ENCODE peak calls at places on chromosomes 5 and 9, in five cellular contexts. V is stomach, L is gastrocnemius medialis, Q is left lung, F is choroid plexus epithelial cell. O is an unnamed sample.

GRCh38 chr5:33195431-33196128 is 245.2 kb upstream of the TARS1 start:
- DNase-seq in V (no peak), L (no peak), F (peak; percentile 78), Q (no peak), O (no peak)

GRCh38 chr5:99089822-99090549 is 161.2 kb upstream of the CHD1 start:
- DNase-seq in L (no peak), Q (no peak), F (no peak), V (no peak), O (no peak)

GRCh38 chr5:97405941-97406340 is 222.9 kb upstream of the RIOK2 start:
- DNase-seq in F (no peak), V (no peak), L (no peak), Q (peak; percentile 47), O (no peak)

GRCh38 chr9:136354592-136355085 is 8.9 kb downstream of the DNLZ start:
- DNase-seq in V (no peak), F (peak; percentile 40), L (no peak), Q (no peak), O (no peak)

GRCh38 chr9:89312154-89312616 is 1.2 kb downstream of the CKS2 start:
- DNase-seq in V (no peak), Q (no peak), F (peak; percentile 25), L (no peak), O (no peak)

GRCh38 chr5:179194201-179194910 is 134.2 kb downstream of the ZNF354C start:
- DNase-seq in Q (peak; percentile 52), V (no peak), F (no peak), L (no peak), O (no peak)

GRCh38 chr5:685262-686171 is 7.6 kb downstream of the TPPP start:
- DNase-seq in L (no peak), Q (peak; percentile 60), V (peak; percentile 22), F (no peak), O (no peak)

GRCh38 chr9:125343518-125344284 is 82.1 kb downstream of the GAPVD1 start:
- DNase-seq in Q (no peak), F (peak; percentile 87), L (no peak), V (no peak), O (no peak)

GRCh38 chr5:14463629-14464028 is 118.0 kb upstream of the OTULINL start:
- DNase-seq in V (no peak), L (peak; percentile 62), F (peak; percentile 46), Q (no peak), O (no peak)

GRCh38 chr9:135989722-135990467 is 28.7 kb upstream of the UBAC1 start:
- DNase-seq in V (peak; percentile 70), Q (no peak), F (no peak), L (no peak), O (no peak)

GRCh38 chr9:3743901-3744413 is 218.2 kb upstream of the RFX3 start:
- DNase-seq in F (no peak), L (no peak), Q (no peak), V (no peak), O (no peak)

GRCh38 chr9:70563437-70564204 is 149.2 kb upstream of the KLF9 start:
- DNase-seq in Q (no peak), L (no peak), F (peak; percentile 88), V (no peak), O (no peak)

GRCh38 chr5:101163088-101163487 is 260.0 kb upstream of the ST8SIA4 start:
- DNase-seq in Q (peak; percentile 12), F (no peak), V (no peak), L (no peak), O (no peak)

GRCh38 chr5:74575741-74576538 is 64.6 kb downstream of the ENC1 start:
- DNase-seq in F (peak; percentile 89), V (no peak), L (no peak), Q (no peak), O (no peak)

GRCh38 chr9:128204858-128205257 is 1.7 kb downstream of the DNM1 start:
- DNase-seq in F (no peak), V (no peak), L (no peak), Q (no peak), O (no peak)

GRCh38 chr9:128203024-128203841 is at the start of gene DNM1:
- DNase-seq in L (no peak), Q (peak; percentile 94), V (peak; percentile 69), F (peak; percentile 61), O (no peak)

GRCh38 chr9:128205296-128205944 is 2.2 kb downstream of the DNM1 start:
- DNase-seq in L (no peak), Q (no peak), V (no peak), F (no peak), O (no peak)

GRCh38 chr9:128202648-128203023 is 543 bp upstream of the DNM1 start:
- DNase-seq in F (no peak), V (no peak), L (no peak), Q (no peak), O (no peak)

GRCh38 chr9:128203842-128204551 is 818 bp downstream of the DNM1 start:
- DNase-seq in F (no peak), L (no peak), Q (peak; percentile 85), V (no peak), O (no peak)
- H3K4me3 ChIP-seq in F (peak overlapping the region; percentile 71), L (peak overlapping the region; percentile 60), Q (peak overlapping the region; percentile 49), V (peak overlapping the region; percentile 89), O (peak overlapping the region; percentile 60)

GRCh38 chr5:95035891-95036675 is 248.8 kb downstream of the MCTP1 start:
- DNase-seq in Q (no peak), F (peak; percentile 72), L (no peak), V (no peak), O (no peak)
- H3K4me3 ChIP-seq in Q (no peak overlapping the region), F (no peak overlapping the region), L (no peak overlapping the region), V (no peak overlapping the region), O (no peak overlapping the region)

GRCh38 chr5:156383510-156383909 is 56.5 kb downstream of the SGCD start:
- DNase-seq in L (no peak), F (peak; percentile 24), V (no peak), Q (no peak), O (no peak)
- H3K4me3 ChIP-seq in L (no peak overlapping the region), F (no peak overlapping the region), V (no peak overlapping the region), Q (no peak overlapping the region), O (no peak overlapping the region)

GRCh38 chr9:133134419-133135190 is 13.6 kb upstream of the RALGDS start:
- DNase-seq in V (no peak), F (no peak), L (no peak), Q (no peak), O (no peak)
- H3K4me3 ChIP-seq in V (no peak overlapping the region), F (no peak overlapping the region), L (peak overlapping the region; percentile 24), Q (no peak overlapping the region), O (no peak overlapping the region)

GRCh38 chr5:82886911-82887310 is 190.3 kb downstream of the TMEM167A start:
- DNase-seq in Q (no peak), L (no peak), V (no peak), F (peak; percentile 5), O (no peak)

GRCh38 chr5:82882316-82882715 is 194.9 kb downstream of the TMEM167A start:
- DNase-seq in L (no peak), F (no peak), Q (no peak), V (no peak), O (no peak)

GRCh38 chr5:82881571-82882200 is 195.5 kb downstream of the TMEM167A start:
- DNase-seq in L (no peak), F (no peak), V (no peak), Q (no peak), O (no peak)

GRCh38 chr5:82884821-82885471 is 192.2 kb downstream of the TMEM167A start:
- DNase-seq in Q (no peak), V (no peak), L (no peak), F (no peak), O (no peak)

GRCh38 chr5:82885657-82886389 is 191.4 kb downstream of the TMEM167A start:
- DNase-seq in Q (no peak), F (peak; percentile 13), L (no peak), V (no peak), O (no peak)
- H3K4me3 ChIP-seq in Q (no peak overlapping the region), F (no peak overlapping the region), L (no peak overlapping the region), V (no peak overlapping the region), O (no peak overlapping the region)

GRCh38 chr5:2754621-2755370 is 3.3 kb upstream of the IRX2 start:
- DNase-seq in L (no peak), Q (peak; percentile 86), F (no peak), V (no peak), O (peak; percentile 91)
- H3K4me3 ChIP-seq in L (no peak overlapping the region), Q (peak overlapping the region; percentile 36), F (no peak overlapping the region), V (peak overlapping the region; percentile 20), O (no peak overlapping the region)

DNA sequence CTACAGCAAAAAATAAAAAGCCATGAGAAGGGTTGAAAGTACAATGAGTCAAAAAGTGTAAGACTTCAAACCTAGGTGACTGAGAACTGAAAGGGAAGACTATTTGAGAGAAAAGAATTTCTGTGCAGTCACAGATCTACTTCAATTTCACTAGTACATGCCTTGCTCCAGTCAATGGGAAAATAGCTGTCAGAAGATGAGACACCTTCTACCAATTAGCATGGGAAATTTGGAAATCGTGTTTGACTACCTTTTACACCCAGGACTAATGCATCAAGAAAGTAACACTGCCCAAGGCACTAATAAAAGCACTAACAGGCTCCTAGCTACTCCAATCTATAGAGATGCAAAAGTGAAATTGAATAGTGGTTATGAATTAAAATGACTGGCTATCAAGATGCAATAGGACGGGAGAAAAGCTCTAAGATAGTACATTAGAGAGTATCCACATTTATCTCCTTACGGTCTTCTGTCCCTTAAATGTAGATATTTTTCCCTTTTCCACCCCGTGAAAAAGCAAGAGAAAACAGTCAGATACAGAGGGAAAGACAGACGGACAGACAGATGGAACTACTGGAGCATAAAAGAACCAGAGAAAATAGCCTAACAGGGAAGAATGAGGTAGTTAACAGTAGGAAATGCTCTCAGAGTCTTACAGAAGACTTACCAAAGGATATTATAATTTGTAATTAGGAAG is 15.2 kb downstream of the ERP44 start:
- DNase-seq in L (no peak), Q (no peak), F (no peak), V (no peak), O (no peak)
- H3K4me3 ChIP-seq in L (no peak overlapping the region), Q (no peak overlapping the region), F (no peak overlapping the region), V (no peak overlapping the region), O (no peak overlapping the region)

GRCh38 chr5:76807296-76807695 is 11.5 kb upstream of the F2RL1 start:
- DNase-seq in Q (no peak), V (no peak), F (peak; percentile 92), L (no peak), O (no peak)
- H3K4me3 ChIP-seq in Q (no peak overlapping the region), V (no peak overlapping the region), F (no peak overlapping the region), L (no peak overlapping the region), O (no peak overlapping the region)

GRCh38 chr5:114949001-114949400 is 220.7 kb downstream of the TRIM36 start:
- DNase-seq in Q (no peak), F (no peak), L (no peak), V (no peak), O (no peak)
- H3K4me3 ChIP-seq in Q (no peak overlapping the region), F (no peak overlapping the region), L (no peak overlapping the region), V (no peak overlapping the region), O (no peak overlapping the region)

O was measured in lower leg skin.